ENCODE peak calls at places on chromosomes 2 and 18, in nine cellular contexts. C is WTC11, U is amygdala, G is fibroblast of pulmonary artery, V is T-helper 9 cell, S is ureter, Q is AG10803, K is frontal cortex, X is HL-60. A is an unnamed sample.

GRCh38 chr2:141348481-141348880 is 782.3 kb downstream of the LRP1B start:
- DNase-seq in C (no peak), U (no peak), G (no peak), V (no peak), S (no peak), Q (peak), K (no peak), X (no peak), A (no peak)

GRCh38 chr2:226888378-226888915 is 52.6 kb downstream of the RHBDD1 start:
- DNase-seq in C (no peak), U (no peak), G (no peak), V (no peak), S (no peak), Q (peak), K (no peak), X (no peak), A (no peak)

GRCh38 chr2:1869987-1870386 is 125.7 kb upstream of the PXDN start:
- DNase-seq in C (no peak), U (no peak), G (no peak), V (no peak), S (no peak), Q (no peak), K (no peak), X (no peak), A (no peak)

GRCh38 chr18:32934201-32934600 is 161.4 kb upstream of the KLHL14 start:
- DNase-seq in C (no peak), U (no peak), G (no peak), V (no peak), S (no peak), Q (no peak), K (no peak), X (no peak), A (no peak)

GRCh38 chr2:218354850-218355443 is 1.7 kb upstream of the CATIP start:
- DNase-seq in C (no peak), U (no peak), G (no peak), V (no peak), S (no peak), Q (no peak), K (no peak), X (no peak), A (no peak)

GRCh38 chr18:13502585-13502984 is 223.8 kb downstream of the FAM210A start:
- DNase-seq in C (no peak), U (no peak), G (no peak), V (no peak), S (no peak), Q (no peak), K (no peak), X (no peak), A (no peak)

GRCh38 chr2:241729868-241730267 is 4.6 kb upstream of the D2HGDH start:
- DNase-seq in C (no peak), U (no peak), G (no peak), V (no peak), S (no peak), Q (no peak), K (no peak), X (no peak), A (no peak)

GRCh38 chr2:182504903-182505302 is 78.1 kb upstream of the PDE1A start:
- DNase-seq in C (no peak), U (no peak), G (peak), V (no peak), S (no peak), Q (peak), K (no peak), X (no peak), A (peak)

GRCh38 chr2:232854082-232854481 is 16.0 kb upstream of the SNORC start:
- DNase-seq in C (no peak), U (no peak), G (peak), V (no peak), S (no peak), Q (peak), K (no peak), X (no peak), A (peak)

GRCh38 chr2:8469709-8470493 is 212.0 kb upstream of the ID2 start:
- DNase-seq in C (no peak), U (no peak), G (no peak), V (no peak), S (no peak), Q (no peak), K (no peak), X (no peak), A (no peak)

GRCh38 chr2:39469807-39470206 is 32.7 kb upstream of the MAP4K3 start:
- DNase-seq in C (no peak), U (no peak), G (peak), V (no peak), S (no peak), Q (peak), K (no peak), X (no peak), A (no peak)

GRCh38 chr2:37201766-37202165 is 5.5 kb downstream of the CEBPZOS start:
- DNase-seq in C (no peak), U (no peak), G (no peak), V (no peak), S (no peak), Q (no peak), K (no peak), X (no peak), A (no peak)

GRCh38 chr18:43534511-43534910 is 257.2 kb upstream of the SYT4 start:
- DNase-seq in C (no peak), U (no peak), G (no peak), V (no peak), S (no peak), Q (peak), K (no peak), X (no peak), A (no peak)

GRCh38 chr2:47150175-47150574 is 4.9 kb downstream of the STPG4 start:
- DNase-seq in C (no peak), U (no peak), G (no peak), V (no peak), S (no peak), Q (no peak), K (no peak), X (no peak), A (no peak)

GRCh38 chr18:49021433-49022129 is 70.8 kb upstream of the SMAD7 start:
- DNase-seq in C (peak), U (no peak), G (peak), V (no peak), S (peak), Q (peak), K (no peak), X (peak), A (no peak)

GRCh38 chr2:183490930-183491329 is 366.7 kb downstream of the NUP35 start:
- DNase-seq in C (no peak), U (no peak), G (peak), V (no peak), S (no peak), Q (no peak), K (no peak), X (no peak), A (peak)

GRCh38 chr2:3187467-3187866 is 190.2 kb downstream of the EIPR1 start:
- DNase-seq in C (no peak), U (no peak), G (no peak), V (no peak), S (no peak), Q (no peak), K (no peak), X (no peak), A (no peak)

GRCh38 chr2:62456721-62457539 is 49.1 kb downstream of the TMEM17 start:
- DNase-seq in C (peak), U (peak), G (peak), V (peak), S (peak), Q (peak), K (peak), X (peak), A (peak)

GRCh38 chr2:241943961-241944575 is 74.5 kb downstream of the RTP5 start:
- DNase-seq in C (no peak), U (no peak), G (no peak), V (no peak), S (no peak), Q (no peak), K (no peak), X (no peak), A (no peak)

GRCh38 chr2:240149943-240150784 is 9.7 kb upstream of the OTOS start:
- DNase-seq in C (peak), U (no peak), G (peak), V (peak), S (no peak), Q (peak), K (peak), X (no peak), A (no peak)

GRCh38 chr2:200305797-200306718 is at the start of gene SPATS2L:
- DNase-seq in C (peak), U (peak), G (peak), V (peak), S (peak), Q (peak), K (peak), X (peak), A (peak)